ENCODE peak calls at places on chromosome 16, in five cellular contexts. Y is esophagus muscularis mucosa; V is CD4-positive, CD25-positive, alpha-beta regulatory T cell; N is endodermal cell; P is IMR-90. U is an unnamed sample. For H3K27me3 and H3K9me3, the result is how much of the 10 kb centered on the place peaks cover.

GRCh38 chr16:11256657-11257130 is 690 bp upstream of the SOCS1 start:
- DNase-seq in Y (no peak), V (peak), N (peak), P (peak), U (peak)

GRCh38 chr16:49050607-49051006 is 231.0 kb downstream of the CBLN1 start:
- DNase-seq in Y (no peak), V (no peak), N (no peak), P (no peak), U (no peak)

GRCh38 chr16:10940501-10941079 is 1.7 kb downstream of the DEXI start:
- DNase-seq in Y (no peak), V (no peak), N (no peak), P (peak), U (no peak)

GRCh38 chr16:23803591-23804123 is 32.1 kb upstream of the PRKCB start:
- DNase-seq in Y (no peak), V (peak), N (peak), P (peak), U (peak)

GRCh38 chr16:50802000-50802399 is 60.1 kb downstream of the CYLD start:
- DNase-seq in Y (peak), V (no peak), N (no peak), P (peak), U (no peak)

GRCh38 chr16:50591800-50592771 is 43.9 kb downstream of the NKD1 start:
- DNase-seq in Y (no peak), V (no peak), N (no peak), P (no peak), U (no peak)

GRCh38 chr16:57235128-57236092 is 9.6 kb upstream of the ARL2BP start:
- DNase-seq in Y (no peak), V (no peak), N (no peak), P (peak), U (no peak)

GRCh38 chr16:81946206-81946605 is 65.1 kb downstream of the SDR42E1 start:
- DNase-seq in Y (peak), V (no peak), N (no peak), P (no peak), U (no peak)

GRCh38 chr16:68375801-68376536 is 65.2 kb downstream of the PRMT7 start:
- DNase-seq in Y (no peak), V (no peak), N (no peak), P (no peak), U (no peak)

GRCh38 chr16:57470683-57471082 is 8.2 kb downstream of the POLR2C start:
- DNase-seq in Y (no peak), V (no peak), N (no peak), P (no peak), U (no peak)

GRCh38 chr16:67317853-67318252 is 8.7 kb downstream of the KCTD19 start:
- DNase-seq in Y (no peak), V (no peak), N (no peak), P (no peak), U (no peak)

GRCh38 chr16:20879175-20880053 is 20.7 kb downstream of the DCUN1D3 start:
- DNase-seq in Y (no peak), V (no peak), N (no peak), P (peak), U (no peak)

GRCh38 chr16:4989391-4990006 is 31.4 kb downstream of the SEC14L5 start:
- DNase-seq in Y (no peak), V (no peak), N (no peak), P (no peak), U (no peak)

GRCh38 chr16:84332975-84333684 is 35.2 kb upstream of the ATP2C2 start:
- DNase-seq in Y (no peak), V (no peak), N (peak), P (no peak), U (no peak)

GRCh38 chr16:85491798-85492616 is 121.1 kb upstream of the GSE1 start:
- DNase-seq in Y (no peak), V (no peak), N (peak), P (no peak), U (no peak)

GRCh38 chr16:364595-365491 is 5.5 kb downstream of the MRPL28 start:
- DNase-seq in Y (no peak), V (no peak), N (no peak), P (no peak), U (no peak)

GRCh38 chr16:50081428-50082018 is 15.8 kb downstream of the HEATR3 start:
- DNase-seq in Y (no peak), V (no peak), N (no peak), P (no peak), U (no peak)

GRCh38 chr16:31301708-31302400 is 42.1 kb downstream of the ITGAM start:
- DNase-seq in Y (no peak), V (no peak), N (no peak), P (no peak), U (no peak)

GRCh38 chr16:73231969-73232554 is 184.1 kb upstream of the ZFHX3 start:
- DNase-seq in Y (no peak), V (no peak), N (no peak), P (no peak), U (no peak)

GRCh38 chr16:27759301-27759871 is 209.4 kb downstream of the KATNIP start:
- DNase-seq in Y (no peak), V (no peak), N (no peak), P (peak), U (no peak)

GRCh38 chr16:18958621-18959578 is 24.8 kb upstream of the TMC7 start:
- DNase-seq in Y (no peak), V (no peak), N (no peak), P (peak), U (no peak)

GRCh38 chr16:24319415-24319814 is 63.3 kb downstream of the CACNG3 start:
- DNase-seq in Y (no peak), V (no peak), N (no peak), P (no peak), U (no peak)

GRCh38 chr16:58515871-58516767 is 802 bp downstream of the SETD6 start:
- DNase-seq in Y (no peak), V (peak), N (peak), P (no peak), U (peak)

GRCh38 chr16:85249830-85250455 is 137.7 kb upstream of the CIBAR2 start:
- DNase-seq in Y (no peak), V (no peak), N (no peak), P (no peak), U (no peak)

GRCh38 chr16:84925092-84925772 is 86.1 kb downstream of the ZDHHC7 start:
- DNase-seq in Y (no peak), V (peak), N (peak), P (no peak), U (peak)

GRCh38 chr16:51556694-51557327 is 405.7 kb upstream of the SALL1 start:
- DNase-seq in Y (peak), V (no peak), N (no peak), P (peak), U (no peak)

GRCh38 chr16:67641779-67642708 is 2.9 kb upstream of the CARMIL2 start:
- DNase-seq in Y (no peak), V (no peak), N (no peak), P (peak), U (no peak)

GRCh38 chr16:63292036-63292435 is 1255.8 kb upstream of the CDH8 start:
- DNase-seq in Y (no peak), V (no peak), N (no peak), P (no peak), U (no peak)

GRCh38 chr16:24825696-24826095 is 20.1 kb upstream of the SLC5A11 start:
- DNase-seq in Y (no peak), V (no peak), N (peak), P (no peak), U (no peak)

GRCh38 chr16:78503501-78504110 is 404.2 kb downstream of the WWOX start:
- DNase-seq in Y (no peak), V (peak), N (peak), P (peak), U (no peak)

DNA sequence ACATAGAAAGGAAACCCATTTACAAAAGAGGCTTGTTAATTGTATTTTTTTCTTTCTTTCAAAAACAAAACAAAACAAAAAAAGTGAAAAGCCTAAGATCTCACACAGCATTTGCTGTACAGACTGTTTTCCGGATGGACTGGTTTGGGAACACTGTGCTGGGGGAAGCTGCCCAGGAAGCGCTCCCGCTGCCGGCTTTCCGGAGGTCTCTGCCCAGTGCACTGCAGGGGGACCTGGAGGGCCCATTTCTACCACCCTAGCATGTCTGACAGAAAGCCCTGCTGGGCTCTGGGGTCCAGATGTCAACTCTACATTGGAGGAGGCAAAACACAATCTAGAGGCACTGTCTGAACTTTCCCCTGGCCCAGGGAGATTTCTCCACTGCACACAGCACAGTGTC is 26.3 kb upstream of the CLEC18B start:
- DNase-seq in Y (no peak), V (no peak), N (no peak), P (no peak), U (no peak)
- H3K27me3 ChIP-seq in Y (under half), V (under half), N (under half), P (under half), U (under half)

DNA sequence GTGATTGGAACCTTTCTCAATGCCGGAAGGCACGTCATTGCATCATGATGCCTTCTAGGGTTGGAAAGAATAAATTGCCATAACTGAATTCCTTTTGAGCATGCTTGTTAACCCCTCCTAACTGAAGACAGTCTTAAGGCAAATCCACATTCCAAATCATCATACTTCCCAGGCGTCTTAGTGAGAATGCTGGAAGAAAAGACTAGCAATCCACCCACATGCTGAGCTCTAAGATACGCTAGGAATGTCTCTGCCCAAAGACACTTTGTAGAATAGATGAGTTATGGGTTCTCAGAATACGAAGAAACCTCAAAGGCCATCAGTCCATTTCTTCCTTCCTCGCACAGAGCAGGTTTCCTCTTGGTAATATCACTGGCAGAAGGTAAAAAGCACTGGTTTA is 486.5 kb downstream of the HS3ST4 start:
- DNase-seq in Y (peak), V (no peak), N (no peak), P (no peak), U (no peak)
- H3K27ac ChIP-seq in Y (no peak), V (no peak), N (no peak), P (no peak), U (no peak)

GRCh38 chr16:35200662-35201061 is 1741.2 kb downstream of the TP53TG3F start:
- DNase-seq in Y (no peak), V (no peak), N (no peak), P (no peak), U (no peak)
- H3K9me3 ChIP-seq in Y (under half), V (half or more), N (half or more), P (under half), U (under half)

DNA sequence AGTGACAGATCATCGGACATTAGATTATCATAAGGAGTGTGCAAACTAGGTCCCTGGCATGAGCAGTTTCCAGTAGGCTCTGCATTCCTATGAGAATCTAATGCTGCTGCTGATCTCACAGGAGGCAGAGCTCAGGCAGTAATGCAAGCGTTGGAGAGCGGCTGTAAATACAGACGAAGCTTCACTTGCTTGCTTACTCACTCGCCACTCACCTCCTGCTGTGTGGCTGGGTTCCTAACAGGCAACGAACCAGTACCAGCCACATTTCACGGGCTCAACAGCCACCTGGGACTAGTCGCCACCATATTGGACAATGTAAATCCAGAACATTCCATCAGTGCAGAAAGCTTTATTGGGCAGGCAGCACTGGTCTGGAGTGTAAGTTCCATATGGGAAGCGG is 7.7 kb downstream of the JPH3 start:
- DNase-seq in Y (no peak), V (no peak), N (no peak), P (no peak), U (no peak)
- H3K27me3 ChIP-seq in Y (under half), V (under half), N (under half), P (under half), U (under half)

DNA sequence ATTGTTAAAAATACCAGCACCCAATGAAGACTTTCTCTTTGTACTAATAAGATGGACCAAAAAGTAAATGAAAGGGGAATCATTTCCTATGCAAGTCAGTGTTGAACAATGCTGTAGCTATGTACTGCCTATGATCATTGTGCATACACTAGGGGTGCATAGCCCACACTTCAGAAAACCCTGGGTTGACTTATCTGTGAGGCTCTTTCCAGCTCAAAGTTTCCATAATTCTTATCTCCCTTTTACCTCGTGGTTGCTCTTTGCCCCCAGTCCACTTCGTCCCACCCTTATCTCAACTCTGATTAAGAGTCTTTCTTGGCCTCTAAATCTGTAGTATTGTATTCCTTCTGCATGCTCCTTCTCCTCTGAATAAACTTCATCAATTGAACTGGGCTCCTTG is 336.8 kb downstream of the SHISA9 start:
- DNase-seq in Y (no peak), V (no peak), N (no peak), P (no peak), U (no peak)
- H3K27ac ChIP-seq in Y (no peak), V (no peak), N (no peak), P (no peak), U (no peak)